ENCODE peak calls at places on chromosomes 3 and 15, in four cellular contexts. W is endothelial cell of umbilical vein, M is IMR-90, I is K562. V is an unnamed sample.

GRCh38 chr3:13141991-13142412 is 68.8 kb upstream of the IQSEC1 start:
- DNase-seq in I (peak; percentile 68), M (peak; percentile 28), W (no peak), V (peak; percentile 7)

GRCh38 chr15:70147778-70148177 is 50.1 kb upstream of the TLE3 start:
- DNase-seq in I (no peak), W (no peak), M (no peak), V (no peak)

GRCh38 chr15:60392986-60393811 is 4.6 kb downstream of the ANXA2 start:
- DNase-seq in M (peak; percentile 98), I (peak; percentile 41), W (peak; percentile 94), V (peak; percentile 86)

GRCh38 chr3:163707659-163708058 is 1370.6 kb downstream of the SI start:
- DNase-seq in M (no peak), I (no peak), W (no peak), V (no peak)

GRCh38 chr3:135895106-135895733 is 70.3 kb upstream of the PPP2R3A start:
- DNase-seq in W (peak; percentile 78), M (peak; percentile 79), I (peak; percentile 29), V (peak; percentile 60)

GRCh38 chr15:71080166-71080565 is 35.1 kb upstream of the THSD4 start:
- DNase-seq in W (no peak), I (no peak), M (no peak), V (peak; percentile 77)

GRCh38 chr15:100092034-100092433 is 249.7 kb downstream of the ADAMTS17 start:
- DNase-seq in I (no peak), M (no peak), W (no peak), V (no peak)

GRCh38 chr15:84833447-84833846 is 16.3 kb downstream of the ALPK3 start:
- DNase-seq in M (peak; percentile 78), I (peak; percentile 52), W (peak; percentile 53), V (no peak)

GRCh38 chr15:69081310-69082004 is 67.0 kb downstream of the NOX5 start:
- DNase-seq in M (peak; percentile 40), W (peak; percentile 80), I (no peak), V (no peak)

GRCh38 chr15:71448688-71449114 is 333.4 kb downstream of the THSD4 start:
- DNase-seq in W (peak; percentile 87), M (peak; percentile 71), I (peak; percentile 19), V (peak; percentile 66)

GRCh38 chr3:52361011-52361410 is 44.9 kb downstream of the DNAH1 start:
- DNase-seq in I (no peak), M (no peak), W (no peak), V (no peak)

GRCh38 chr3:126622694-126623093 is 32.2 kb downstream of the TXNRD3 start:
- DNase-seq in M (no peak), W (no peak), I (no peak), V (no peak)

GRCh38 chr15:56460046-56460445 is 4.9 kb downstream of the MNS1 start:
- DNase-seq in W (no peak), M (peak; percentile 1), I (no peak), V (no peak)

GRCh38 chr15:40852529-40852928 is 8.7 kb downstream of the SPINT1 start:
- DNase-seq in I (no peak), W (no peak), M (no peak), V (no peak)

GRCh38 chr15:72284781-72285180 is 12.4 kb upstream of the PARP6 start:
- DNase-seq in I (no peak), M (peak; percentile 20), W (no peak), V (no peak)

GRCh38 chr3:119292666-119293065 is 1.5 kb upstream of the ARHGAP31 start:
- DNase-seq in I (no peak), M (no peak), W (no peak), V (no peak)

GRCh38 chr15:101049282-101049681 is 130.1 kb downstream of the LRRK1 start:
- DNase-seq in W (no peak), I (no peak), M (no peak), V (no peak)

GRCh38 chr3:4947028-4947427 is 32.2 kb upstream of the BHLHE40 start:
- DNase-seq in I (no peak), W (no peak), M (no peak), V (no peak)

GRCh38 chr3:152230367-152230766 is 38.4 kb upstream of the MBNL1 start:
- DNase-seq in I (no peak), M (no peak), W (no peak), V (no peak)

DNA sequence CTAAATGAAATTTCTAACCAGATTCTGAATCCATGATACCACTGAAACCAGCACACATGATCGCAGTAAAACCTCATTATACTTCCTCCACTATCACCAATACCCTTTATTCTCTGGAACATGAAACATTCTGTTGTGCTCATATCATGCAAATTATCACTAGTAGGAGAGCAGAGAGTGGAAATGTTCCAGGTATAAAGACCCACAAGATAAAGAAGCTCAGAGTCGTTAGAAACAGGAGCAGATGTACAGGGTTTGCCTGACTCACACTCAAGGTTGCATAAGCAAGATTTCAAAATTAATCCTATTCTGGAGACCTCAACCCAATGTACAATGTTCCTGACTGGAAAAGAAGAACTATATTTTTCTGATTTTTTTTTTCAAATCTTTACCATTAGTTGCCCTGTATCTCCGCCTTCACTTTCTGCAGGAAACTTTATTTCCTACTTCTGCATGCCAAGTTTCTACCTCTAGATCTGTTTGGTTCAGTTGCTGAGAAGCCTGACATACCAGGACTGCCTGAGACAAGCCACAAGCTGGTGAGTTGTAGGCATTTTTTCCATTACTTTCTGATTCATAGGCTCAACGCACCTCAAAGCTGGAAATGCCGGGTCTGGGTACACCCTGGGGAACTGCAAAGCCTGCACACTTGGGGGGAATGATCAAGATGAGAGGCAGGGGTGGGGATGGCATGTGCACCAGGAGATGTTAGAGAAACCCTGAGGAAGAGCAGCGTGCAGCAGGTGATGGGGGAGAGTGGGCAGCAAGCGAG is at the start of gene CCR2:
- DNase-seq in I (no peak), W (no peak), M (no peak), V (no peak)
- H3K9me1 ChIP-seq in I (no peaks in the 10 kb centered on the region), W (no peaks in the 10 kb centered on the region), M (no peaks in the 10 kb centered on the region), V (no peaks in the 10 kb centered on the region)

GRCh38 chr3:49017978-49018706 is at the start of gene DALRD3:
- DNase-seq in M (peak; percentile 51), W (peak; percentile 68), I (peak; percentile 78), V (no peak)
- H3K4me1 ChIP-seq in M (peaks cover 11% of the 10 kb centered on the region), W (peaks cover 29% of the 10 kb centered on the region), I (peaks cover 51% of the 10 kb centered on the region), V (peaks cover 31% of the 10 kb centered on the region)

DNA sequence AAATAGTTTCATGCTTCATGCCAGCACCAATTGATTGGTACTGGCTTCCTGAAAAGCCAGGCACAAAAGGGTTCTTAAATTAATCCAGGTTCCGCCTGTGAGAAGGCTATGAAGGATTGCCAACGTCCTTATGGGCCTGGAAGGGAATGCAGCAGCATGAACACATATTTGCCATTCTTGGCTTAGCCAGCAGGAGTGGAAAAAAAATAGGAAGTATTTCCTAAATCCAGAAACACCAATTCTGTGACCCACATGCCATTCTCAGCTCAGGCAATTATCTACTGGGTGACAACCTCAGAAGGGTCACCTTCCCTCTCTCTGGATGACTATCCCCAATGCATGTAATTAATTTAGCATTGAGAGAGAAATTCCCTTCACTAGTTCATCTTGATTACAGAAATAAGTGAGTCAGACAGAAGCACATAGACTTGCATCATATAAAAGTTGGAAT is 36.0 kb downstream of the ADAMTS9 start:
- DNase-seq in W (peak; percentile 14), I (no peak), M (no peak), V (no peak)
- TF ChIP-seq CTCF in W (no peak), I (no peak), M (no peak), V (no peak)

GRCh38 chr3:32815812-32816438 is 1.9 kb upstream of the TRIM71 start:
- DNase-seq in M (no peak), W (no peak), I (no peak), V (no peak)
- H3K9me1 ChIP-seq in M (no peaks in the 10 kb centered on the region), W (no peaks in the 10 kb centered on the region), I (no peaks in the 10 kb centered on the region), V (no peaks in the 10 kb centered on the region)

GRCh38 chr3:189363856-189364255 is 192.1 kb downstream of the TPRG1 start:
- DNase-seq in I (no peak), W (no peak), M (no peak), V (no peak)
- H3K4me1 ChIP-seq in I (no peaks in the 10 kb centered on the region), W (no peaks in the 10 kb centered on the region), M (no peaks in the 10 kb centered on the region), V (no peaks in the 10 kb centered on the region)